ENCODE peak calls at places on chromosome 14, in nine cellular contexts. S, V, O, B, Z, C, I, J and M are unnamed samples.
A peak's percentile ranks its signal among the peaks of the same experiment; 100 is the strongest.

GRCh38 chr14:58426819-58427288 is 477 bp downstream of the TIMM9 start:
- DNase-seq in O (no peak), C (peak; percentile 65), Z (peak; percentile 62), J (no peak), V (peak; percentile 46), B (peak; percentile 72), S (peak; percentile 83), I (peak; percentile 65), M (peak; percentile 59)

GRCh38 chr14:99884834-99885648 is 91.8 kb downstream of the EML1 start:
- DNase-seq in O (no peak), Z (no peak), I (peak; percentile 77), C (no peak), J (peak; percentile 76), S (no peak), V (no peak), B (peak; percentile 27), M (peak; percentile 70)

GRCh38 chr14:30994681-30995620 is 30.5 kb upstream of the AP4S1 start:
- DNase-seq in I (peak; percentile 32), S (no peak), C (no peak), B (no peak), J (peak; percentile 33), Z (no peak), O (no peak), V (no peak), M (peak; percentile 51)

GRCh38 chr14:63200035-63200740 is 4.1 kb upstream of the RHOJ start:
- DNase-seq in J (no peak), V (no peak), O (no peak), C (no peak), B (no peak), I (no peak), Z (no peak), S (no peak), M (no peak)

GRCh38 chr14:39396448-39396847 is 35.8 kb downstream of the FBXO33 start:
- DNase-seq in C (no peak), J (no peak), S (no peak), O (no peak), V (no peak), B (no peak), Z (no peak), I (peak; percentile 54), M (peak; percentile 36)

GRCh38 chr14:47619397-47619796 is 56.0 kb downstream of the MDGA2 start:
- DNase-seq in B (no peak), S (no peak), I (no peak), Z (no peak), C (no peak), O (no peak), V (no peak), J (peak; percentile 84), M (peak; percentile 8)

GRCh38 chr14:69360438-69361108 is 37.5 kb downstream of the ERH start:
- DNase-seq in S (no peak), V (no peak), C (no peak), B (no peak), I (no peak), Z (peak; percentile 13), O (no peak), J (no peak), M (no peak)

GRCh38 chr14:58667900-58668299 is 30.1 kb downstream of the DACT1 start:
- DNase-seq in Z (no peak), I (no peak), O (no peak), J (no peak), B (no peak), C (no peak), S (no peak), V (no peak), M (peak; percentile 10)

GRCh38 chr14:53491256-53491905 is 338.3 kb upstream of the DDHD1 start:
- DNase-seq in B (no peak), J (peak; percentile 21), O (peak; percentile 10), V (no peak), Z (no peak), I (peak; percentile 28), C (no peak), S (no peak), M (peak; percentile 74)

GRCh38 chr14:89279649-89280232 is 137.3 kb downstream of the FOXN3 start:
- DNase-seq in Z (no peak), J (no peak), B (no peak), C (no peak), O (no peak), V (no peak), S (no peak), I (no peak), M (no peak)

GRCh38 chr14:22657861-22658260 is 13.7 kb upstream of the OR6J1 start:
- DNase-seq in S (no peak), I (peak; percentile 49), J (peak; percentile 52), Z (no peak), B (no peak), C (no peak), V (no peak), O (no peak), M (peak; percentile 65)

GRCh38 chr14:74503973-74504335 is 10.4 kb downstream of the ISCA2 start:
- DNase-seq in O (no peak), C (no peak), I (no peak), V (no peak), Z (no peak), J (no peak), S (no peak), B (no peak), M (no peak)

GRCh38 chr14:101588286-101588975 is 27.1 kb downstream of the DIO3 start:
- DNase-seq in I (no peak), C (no peak), S (no peak), V (no peak), Z (no peak), J (no peak), B (no peak), O (no peak), M (no peak)

GRCh38 chr14:66104486-66104885 is 381.7 kb upstream of the CCDC196 start:
- DNase-seq in I (no peak), S (no peak), B (no peak), Z (no peak), C (no peak), J (no peak), V (no peak), O (no peak), M (peak; percentile 24)

GRCh38 chr14:62143235-62143634 is 381.0 kb downstream of the SNAPC1 start:
- DNase-seq in V (no peak), J (no peak), B (no peak), S (no peak), I (peak; percentile 68), C (no peak), O (peak; percentile 16), Z (peak; percentile 60), M (peak; percentile 30)

GRCh38 chr14:36183402-36183801 is 6.9 kb upstream of the PTCSC3 start:
- DNase-seq in S (no peak), Z (no peak), V (no peak), B (no peak), O (no peak), C (no peak), I (no peak), J (no peak), M (peak; percentile 20)

GRCh38 chr14:63951429-63951828 is 98.6 kb downstream of the SYNE2 start:
- DNase-seq in C (no peak), B (no peak), O (no peak), I (no peak), V (no peak), Z (no peak), S (no peak), J (no peak), M (no peak)

GRCh38 chr14:81221579-81222102 is 882 bp upstream of the GTF2A1 start:
- DNase-seq in O (no peak), I (peak; percentile 5), J (no peak), C (no peak), V (no peak), Z (no peak), B (no peak), S (no peak), M (no peak)

GRCh38 chr14:93036652-93037341 is 78.9 kb downstream of the ITPK1 start:
- DNase-seq in V (no peak), C (no peak), J (no peak), O (no peak), S (no peak), Z (no peak), B (no peak), I (no peak), M (no peak)
- TF ChIP-seq CTCF in V (no peak), C (no peak), J (no peak), O (no peak), S (no peak), Z (no peak), B (no peak), I (no peak), M (no peak)

DNA sequence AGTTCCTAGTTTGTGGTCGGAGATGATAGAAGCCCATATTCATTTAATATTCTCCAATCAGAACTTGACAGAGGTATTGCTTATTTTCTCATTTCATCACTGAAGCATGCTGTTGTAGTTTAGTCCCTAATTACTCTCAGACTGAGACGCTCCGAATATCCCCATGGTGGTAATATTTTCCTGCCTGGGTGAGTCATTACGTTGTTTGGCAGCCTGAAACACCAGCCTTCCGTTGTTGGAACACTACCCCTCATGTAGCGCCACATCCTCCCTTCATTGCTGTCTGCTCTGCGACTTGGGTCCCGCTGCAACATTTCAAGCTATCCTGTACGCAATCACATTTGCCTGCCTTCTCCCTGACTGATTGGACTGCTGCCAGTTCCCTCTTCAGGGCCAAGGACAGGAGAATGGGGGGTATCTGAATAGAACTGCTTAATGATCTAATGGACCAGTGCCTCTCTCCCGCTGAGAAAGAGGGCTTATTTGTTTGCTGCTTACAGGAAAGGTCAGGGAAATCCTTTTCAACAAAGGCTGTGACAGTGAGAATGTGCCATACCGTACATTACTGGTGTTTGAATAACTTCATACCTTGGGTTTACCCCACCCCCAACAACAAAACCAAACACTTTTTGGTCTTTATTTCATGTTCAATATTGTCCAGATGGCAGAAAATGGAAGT is 369.2 kb downstream of the NPAS3 start:
- DNase-seq in V (no peak), J (peak; percentile 16), I (no peak), O (no peak), B (peak; percentile 6), S (peak; percentile 64), Z (no peak), C (peak; percentile 49), M (no peak)
- H3K4me3 ChIP-seq in V (no peak overlapping the region), J (no peak overlapping the region), I (no peak overlapping the region), O (no peak overlapping the region), B (peak overlapping the region; percentile 29), S (no peak overlapping the region), Z (no peak overlapping the region), C (no peak overlapping the region), M (no peak overlapping the region)

DNA sequence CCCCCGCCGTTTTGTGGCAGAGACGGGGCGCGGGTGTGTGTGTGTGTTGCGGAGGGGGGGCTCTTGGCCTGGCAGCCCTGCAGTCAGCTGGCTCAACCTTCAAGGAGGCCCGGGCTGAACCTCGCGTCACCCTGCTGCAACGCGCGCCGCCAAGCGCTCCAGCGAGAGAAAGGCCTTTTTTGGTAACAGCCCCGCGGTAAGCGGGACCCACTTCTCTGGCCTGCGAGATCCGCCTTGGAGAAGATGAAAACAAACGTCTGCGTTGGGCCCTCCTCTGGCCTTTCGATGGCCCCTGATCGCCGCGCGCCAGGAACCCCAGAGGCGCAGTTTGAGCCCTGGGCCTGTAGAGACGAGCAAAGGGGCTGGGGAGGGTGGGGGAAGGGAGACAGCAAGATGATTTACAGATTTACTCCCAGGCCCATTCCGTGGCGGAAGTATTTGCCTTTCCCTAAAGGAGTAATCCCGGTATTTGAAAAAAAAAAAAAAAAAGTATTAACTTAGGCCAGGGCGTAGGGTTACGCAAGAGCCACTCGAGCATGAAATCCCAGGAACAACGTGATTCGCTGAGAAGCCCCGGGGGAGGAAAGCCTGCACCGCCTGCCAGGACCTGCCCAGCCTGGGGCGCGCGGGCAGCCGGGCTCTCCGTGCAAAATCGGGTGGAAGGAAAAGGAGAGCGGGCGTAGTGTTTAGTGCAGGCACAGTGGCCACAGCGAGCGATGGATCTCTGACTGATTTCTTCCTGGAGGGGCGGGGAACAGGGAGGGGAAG is 4.5 kb upstream of the IRF2BPL start:
- DNase-seq in B (peak; percentile 83), J (peak; percentile 100), V (peak; percentile 93), S (peak; percentile 96), O (peak; percentile 94), I (peak; percentile 98), Z (peak; percentile 98), C (peak; percentile 93), M (peak; percentile 99)
- TF ChIP-seq CTCF in B (peak; percentile 2), J (peak; percentile 58), V (no peak), S (peak; percentile 9), O (peak; percentile 47), I (peak; percentile 16), Z (no peak), C (no peak), M (no peak)

GRCh38 chr14:54772451-54772881 is 130.2 kb downstream of the GCH1 start:
- DNase-seq in J (peak; percentile 83), C (no peak), B (no peak), S (no peak), Z (no peak), O (no peak), V (no peak), I (peak; percentile 59), M (peak; percentile 50)
- H3K4me3 ChIP-seq in J (peak overlapping the region; percentile 44), C (no peak overlapping the region), B (no peak overlapping the region), S (no peak overlapping the region), Z (no peak overlapping the region), O (peak overlapping the region; percentile 19), V (no peak overlapping the region), I (no peak overlapping the region), M (no peak overlapping the region)